ENCODE peak calls at places on chromosome 17, in six cellular contexts. J is coronary artery; H is C1 segment of cervical spinal cord; A is sigmoid colon; B is activated naive CD8-positive, alpha-beta T cell treated with anti-CD3 and anti-CD28 coated beads, Interleukin-2, amount 50 U/mL, for 24 hours; N is AG08396. S is an unnamed sample.

GRCh38 chr17:17122781-17123483 is 80.7 kb downstream of the MPRIP start:
- DNase-seq in J (no peak), H (no peak), A (no peak), B (no peak), N (no peak), S (no peak)

GRCh38 chr17:49488612-49489011 is 6.5 kb upstream of the NGFR start:
- DNase-seq in J (no peak), H (no peak), A (no peak), B (no peak), N (no peak), S (no peak)

GRCh38 chr17:77597421-77598240 is 360.9 kb upstream of the TNRC6C start:
- DNase-seq in J (no peak), H (no peak), A (peak), B (no peak), N (no peak), S (no peak)

GRCh38 chr17:31824771-31825360 is 34.2 kb downstream of the COPRS start:
- DNase-seq in J (no peak), H (no peak), A (no peak), B (no peak), N (no peak), S (no peak)

GRCh38 chr17:6110592-6110991 is 40.4 kb downstream of the WSCD1 start:
- DNase-seq in J (peak), H (no peak), A (no peak), B (no peak), N (no peak), S (no peak)

GRCh38 chr17:57900991-57901743 is 51.3 kb upstream of the MRPS23 start:
- DNase-seq in J (no peak), H (no peak), A (no peak), B (no peak), N (no peak), S (no peak)

GRCh38 chr17:38873646-38874380 is 4.0 kb downstream of the LASP1 start:
- DNase-seq in J (no peak), H (no peak), A (no peak), B (no peak), N (no peak), S (no peak)

GRCh38 chr17:33668516-33668915 is 375.4 kb upstream of the ASIC2 start:
- DNase-seq in J (no peak), H (no peak), A (no peak), B (no peak), N (no peak), S (no peak)

GRCh38 chr17:42178817-42179216 is 2.1 kb downstream of the KCNH4 start:
- DNase-seq in J (no peak), H (no peak), A (no peak), B (peak), N (no peak), S (no peak)

GRCh38 chr17:50154604-50155003 is 4.1 kb upstream of the PPP1R9B start:
- DNase-seq in J (no peak), H (no peak), A (no peak), B (no peak), N (no peak), S (no peak)

GRCh38 chr17:11296994-11297393 is 56.0 kb downstream of the SHISA6 start:
- DNase-seq in J (no peak), H (no peak), A (no peak), B (no peak), N (no peak), S (no peak)

GRCh38 chr17:78559749-78560368 is 17.3 kb downstream of the DNAH17 start:
- DNase-seq in J (no peak), H (no peak), A (no peak), B (no peak), N (no peak), S (no peak)

GRCh38 chr17:78879679-78880186 is 23.3 kb downstream of the CEP295NL start:
- DNase-seq in J (peak), H (no peak), A (peak), B (peak), N (peak), S (peak)

GRCh38 chr17:386145-386876 is 33.7 kb upstream of the RPH3AL start:
- DNase-seq in J (no peak), H (peak), A (peak), B (peak), N (peak), S (no peak)